ENCODE peak calls at places on chromosomes 4 and X, in six cellular contexts. X is tibial artery; W is CD8-positive, alpha-beta T cell; Y is A673; H is AG09309; G is colonic mucosa. B is an unnamed sample.

GRCh38 chrX:87517571-87518141 is at the start of gene KLHL4:
- DNase-seq in X (no peak), W (no peak), Y (peak; percentile 3), H (no peak), G (no peak), B (peak; percentile 89)

GRCh38 chrX:146433771-146434170 is 375.8 kb upstream of the CXorf51B start:
- DNase-seq in X (no peak), W (no peak), Y (no peak), H (no peak), G (no peak), B (no peak)

GRCh38 chr4:142826503-142827241 is 19.4 kb downstream of the INPP4B start:
- DNase-seq in X (no peak), W (no peak), Y (no peak), H (no peak), G (no peak), B (no peak)

GRCh38 chrX:9357500-9358139 is 107.2 kb upstream of the TBL1X start:
- DNase-seq in X (no peak), W (no peak), Y (no peak), H (no peak), G (no peak), B (no peak)

GRCh38 chr4:37719021-37719420 is 32.8 kb upstream of the RELL1 start:
- DNase-seq in X (no peak), W (no peak), Y (no peak), H (no peak), G (no peak), B (no peak)

GRCh38 chr4:95077864-95078263 is 320.1 kb downstream of the BMPR1B start:
- DNase-seq in X (no peak), W (no peak), Y (no peak), H (no peak), G (no peak), B (no peak)

GRCh38 chr4:174764105-174764729 is 64.8 kb downstream of the GLRA3 start:
- DNase-seq in X (no peak), W (no peak), Y (peak; percentile 61), H (peak; percentile 28), G (no peak), B (peak; percentile 34)

GRCh38 chr4:113316879-113317278 is 267.4 kb downstream of the ANK2 start:
- DNase-seq in X (no peak), W (no peak), Y (no peak), H (no peak), G (no peak), B (no peak)

GRCh38 chr4:10457255-10457801 is at the start of gene ZNF518B:
- DNase-seq in X (peak; percentile 38), W (peak; percentile 83), Y (no peak), H (no peak), G (peak; percentile 75), B (peak; percentile 15)

GRCh38 chr4:38753021-38753806 is 29.6 kb downstream of the TLR10 start:
- DNase-seq in X (peak; percentile 84), W (no peak), Y (peak; percentile 89), H (peak; percentile 96), G (peak; percentile 58), B (peak; percentile 99)

GRCh38 chr4:39469429-39470077 is 10.7 kb downstream of the LIAS start:
- DNase-seq in X (peak; percentile 65), W (no peak), Y (peak; percentile 92), H (peak; percentile 65), G (peak; percentile 46), B (peak; percentile 79)

GRCh38 chrX:7147431-7147977 is at the start of gene STS:
- DNase-seq in X (no peak), W (peak; percentile 25), Y (peak; percentile 52), H (no peak), G (peak; percentile 49), B (no peak)

GRCh38 chrX:12548746-12549145 is 242.5 kb upstream of the PRPS2 start:
- DNase-seq in X (no peak), W (no peak), Y (peak; percentile 35), H (no peak), G (no peak), B (no peak)

GRCh38 chr4:10045481-10045880 is 24.2 kb upstream of the SLC2A9 start:
- DNase-seq in X (no peak), W (no peak), Y (no peak), H (no peak), G (no peak), B (peak; percentile 60)

DNA sequence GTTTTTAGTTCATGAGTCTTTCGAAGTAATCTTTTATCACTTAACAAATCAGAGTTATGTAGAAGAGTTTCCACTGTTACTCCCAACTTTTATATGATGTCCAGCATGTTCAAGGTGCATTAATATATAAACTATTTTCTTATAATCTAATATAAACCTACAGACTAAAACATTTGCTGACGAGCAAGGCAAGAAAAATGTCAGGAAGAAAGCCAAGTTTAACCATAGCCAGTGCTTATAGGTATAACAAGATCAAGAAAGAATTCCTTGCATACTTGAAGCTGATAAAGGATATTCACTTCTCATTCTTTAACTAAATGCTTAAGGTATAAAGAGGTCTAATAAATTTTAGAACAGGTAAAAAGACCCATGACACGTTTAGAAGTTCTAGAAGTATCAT is 167.7 kb downstream of the NPNT start:
- DNase-seq in X (no peak), W (no peak), Y (no peak), H (no peak), G (no peak), B (peak; percentile 40)
- H3K4me3 ChIP-seq in X (no peak overlapping the region), W (no peak overlapping the region), Y (no peak overlapping the region), H (no peak overlapping the region), G (no peak overlapping the region), B (no peak overlapping the region)

DNA sequence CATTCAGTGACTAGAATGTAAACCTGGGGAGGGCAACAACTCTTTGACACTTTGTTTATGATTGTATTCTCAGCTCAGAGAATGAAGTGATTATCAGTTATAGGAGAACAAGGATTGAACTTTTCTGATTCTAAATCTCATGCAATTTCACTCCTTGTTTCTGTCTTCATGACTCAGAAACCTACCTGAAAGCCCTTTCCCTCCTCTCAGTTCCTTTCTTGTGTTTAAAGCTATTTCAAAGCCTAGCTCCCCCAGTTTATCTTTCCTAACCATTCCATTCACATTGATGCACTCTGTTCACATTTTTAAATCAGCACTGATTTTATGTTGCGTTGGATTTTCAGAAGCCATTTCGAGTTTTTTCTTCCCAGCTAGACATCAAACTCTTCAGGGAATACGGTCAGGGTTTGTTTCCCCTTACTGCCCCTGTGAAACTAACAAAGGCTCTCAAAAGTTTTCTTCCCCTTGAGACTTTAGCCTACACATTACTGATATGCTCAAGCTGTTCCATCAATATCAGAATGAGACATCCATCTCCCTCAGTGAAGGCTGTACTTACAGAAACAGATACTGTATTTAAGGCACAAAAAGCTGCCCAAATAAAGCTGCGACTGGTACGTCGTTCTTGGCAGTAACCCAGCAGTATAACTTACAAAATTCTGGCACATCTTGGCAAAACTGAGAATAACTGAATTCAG is 31.1 kb downstream of the SRPX start:
- DNase-seq in X (no peak), W (no peak), Y (no peak), H (no peak), G (no peak), B (no peak)
- TF ChIP-seq CTCF in X (no peak), W (no peak), Y (no peak), H (no peak), G (no peak), B (no peak)

GRCh38 chr4:99759988-99760387 is 56.6 kb upstream of the DAPP1 start:
- DNase-seq in X (no peak), W (no peak), Y (no peak), H (no peak), G (no peak), B (no peak)

GRCh38 chr4:99749445-99750391 is 66.9 kb upstream of the DAPP1 start:
- DNase-seq in X (no peak), W (no peak), Y (no peak), H (no peak), G (no peak), B (no peak)

GRCh38 chr4:99754756-99755155 is 61.9 kb upstream of the DAPP1 start:
- DNase-seq in X (no peak), W (no peak), Y (no peak), H (no peak), G (no peak), B (no peak)

GRCh38 chr4:99759346-99759984 is 57.2 kb upstream of the DAPP1 start:
- DNase-seq in X (no peak), W (no peak), Y (no peak), H (no peak), G (no peak), B (no peak)

GRCh38 chr4:99755223-99755944 is 61.2 kb upstream of the DAPP1 start:
- DNase-seq in X (no peak), W (no peak), Y (no peak), H (no peak), G (no peak), B (peak; percentile 12)
- H3K4me3 ChIP-seq in X (no peak overlapping the region), W (no peak overlapping the region), Y (no peak overlapping the region), H (no peak overlapping the region), G (no peak overlapping the region), B (no peak overlapping the region)

GRCh38 chr4:150593996-150594395 is 12.0 kb downstream of the MAB21L2 start:
- DNase-seq in X (no peak), W (no peak), Y (peak; percentile 90), H (peak; percentile 13), G (no peak), B (no peak)
- TF ChIP-seq CTCF in X (peak; percentile 13), W (no peak), Y (peak; percentile 59), H (peak; percentile 28), G (no peak), B (peak; percentile 19)

GRCh38 chr4:102438873-102439614 is 62.1 kb upstream of the NFKB1 start:
- DNase-seq in X (no peak), W (no peak), Y (peak; percentile 90), H (peak; percentile 90), G (peak; percentile 27), B (peak; percentile 87)
- H3K4me3 ChIP-seq in X (no peak overlapping the region), W (no peak overlapping the region), Y (no peak overlapping the region), H (no peak overlapping the region), G (no peak overlapping the region), B (no peak overlapping the region)

GRCh38 chrX:132614297-132614696 is 125.5 kb upstream of the MBNL3 start:
- DNase-seq in X (no peak), W (no peak), Y (peak; percentile 5), H (no peak), G (no peak), B (no peak)
- TF ChIP-seq CTCF in X (no peak), W (no peak), Y (peak; percentile 40), H (peak; percentile 46), G (no peak), B (peak; percentile 49)

DNA sequence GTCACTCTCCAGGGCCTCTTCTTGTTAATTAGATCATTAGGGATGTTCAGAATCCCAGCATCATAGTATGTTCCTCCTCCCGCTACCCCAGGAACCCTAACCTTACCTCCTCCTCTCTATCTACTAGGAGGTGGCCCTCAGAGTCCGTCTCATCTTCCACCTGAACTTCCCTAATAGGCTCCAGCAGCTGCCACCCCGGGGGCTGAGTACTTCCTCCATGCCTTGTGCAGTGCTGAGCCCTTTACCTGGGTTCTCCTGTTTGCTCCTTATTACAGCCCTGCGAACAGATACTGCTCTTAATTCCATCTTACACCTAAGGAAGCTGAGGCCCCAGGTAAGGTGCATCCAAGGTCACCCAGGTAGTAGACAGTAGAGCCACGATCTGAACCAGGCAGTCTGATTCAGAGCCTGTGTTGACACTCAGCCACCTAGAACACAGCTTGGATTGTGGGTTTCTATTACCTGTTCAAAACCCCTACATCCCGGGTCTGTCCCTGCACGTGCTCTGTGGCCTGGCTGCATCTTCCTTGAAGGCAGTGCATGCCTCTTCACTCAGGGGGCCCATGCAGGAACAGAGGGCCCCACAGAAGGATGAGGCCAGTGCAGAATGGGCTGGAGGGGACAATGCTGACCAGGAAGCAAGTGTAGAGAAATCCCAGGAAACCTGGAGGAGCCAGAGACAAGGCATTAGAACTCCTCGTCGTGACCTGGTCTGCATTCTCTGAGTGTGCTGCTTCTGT is 51.4 kb upstream of the MSANTD1 start:
- DNase-seq in X (no peak), W (no peak), Y (no peak), H (no peak), G (no peak), B (no peak)
- H3K4me3 ChIP-seq in X (no peak overlapping the region), W (peak overlapping the region; percentile 17), Y (no peak overlapping the region), H (no peak overlapping the region), G (no peak overlapping the region), B (no peak overlapping the region)

GRCh38 chrX:131830400-131831184 is 192.5 kb upstream of the STK26 start:
- DNase-seq in X (peak; percentile 46), W (peak; percentile 26), Y (peak; percentile 92), H (peak; percentile 44), G (peak; percentile 83), B (peak; percentile 68)
- TF ChIP-seq CTCF in X (peak; percentile 12), W (no peak), Y (peak; percentile 78), H (peak; percentile 63), G (peak; percentile 43), B (peak; percentile 41)

B was measured in astrocyte of the cerebellum.